ENCODE peak calls at places on chromosome 2, in ten cellular contexts. N is tibial nerve, M is aorta, F is left ventricle myocardium inferior, D is heart left ventricle, V is adrenal gland, W is fibroblast of lung, O is cardiac muscle cell, C is IMR-90, A is testis. E is an unnamed sample. For H3K4me1, the result is how much of the 10 kb centered on the place peaks cover.

GRCh38 chr2:72149556-72150156 is 2.0 kb upstream of the CYP26B1 start:
- DNase-seq in M (peak), D (peak), A (no peak), F (peak), C (peak), O (peak), N (no peak), V (no peak), W (no peak), E (no peak)

GRCh38 chr2:217903859-217904613 is 98.8 kb downstream of the TNS1 start:
- DNase-seq in O (no peak), W (peak), V (peak), N (peak), F (peak), M (peak), D (peak), C (peak), A (peak), E (no peak)

GRCh38 chr2:144552821-144553220 is 32.9 kb upstream of the ZEB2 start:
- DNase-seq in A (no peak), V (no peak), O (no peak), N (no peak), C (no peak), W (no peak), M (no peak), D (no peak), F (no peak), E (no peak)

GRCh38 chr2:103789716-103790085 is 1027.9 kb downstream of the TMEM182 start:
- DNase-seq in W (no peak), O (no peak), F (no peak), V (no peak), C (no peak), D (no peak), M (no peak), A (no peak), N (no peak), E (no peak)

GRCh38 chr2:44602446-44602845 is 240.7 kb downstream of the CAMKMT start:
- DNase-seq in A (no peak), O (no peak), C (no peak), D (no peak), N (no peak), F (no peak), W (no peak), V (no peak), M (no peak), E (no peak)

GRCh38 chr2:55550368-55551102 is 31.0 kb downstream of the CFAP36 start:
- DNase-seq in V (no peak), N (no peak), O (no peak), A (no peak), F (no peak), D (no peak), W (peak), C (peak), M (no peak), E (no peak)

GRCh38 chr2:95346738-95347671 is 49.9 kb downstream of the KCNIP3 start:
- DNase-seq in V (peak), C (no peak), F (peak), N (no peak), O (peak), A (peak), W (peak), D (no peak), M (peak), E (no peak)

GRCh38 chr2:144183744-144184143 is 336.2 kb downstream of the ZEB2 start:
- DNase-seq in D (no peak), C (peak), W (peak), N (no peak), A (no peak), M (no peak), V (no peak), O (no peak), F (no peak), E (peak)

GRCh38 chr2:2188344-2189111 is 142.5 kb downstream of the MYT1L start:
- DNase-seq in N (no peak), C (no peak), A (no peak), F (no peak), M (no peak), D (no peak), V (no peak), W (no peak), O (no peak), E (no peak)

GRCh38 chr2:18924905-18925691 is 335.7 kb upstream of the NT5C1B start:
- DNase-seq in N (no peak), D (no peak), F (no peak), C (peak), O (no peak), M (no peak), A (no peak), V (no peak), W (peak), E (no peak)

GRCh38 chr2:103815732-103816131 is 1038.2 kb upstream of the POU3F3 start:
- DNase-seq in M (no peak), N (no peak), V (no peak), W (no peak), C (no peak), F (no peak), A (no peak), D (no peak), O (no peak), E (no peak)

GRCh38 chr2:172442072-172442895 is 14.9 kb downstream of the ITGA6 start:
- DNase-seq in M (no peak), W (peak), F (no peak), C (peak), V (peak), N (no peak), A (no peak), D (no peak), O (no peak), E (no peak)

GRCh38 chr2:144448389-144449027 is 71.4 kb downstream of the ZEB2 start:
- DNase-seq in V (no peak), F (no peak), O (no peak), N (no peak), A (no peak), C (no peak), W (no peak), M (no peak), D (no peak), E (no peak)

GRCh38 chr2:217950401-217950871 is 52.4 kb downstream of the TNS1 start:
- DNase-seq in F (no peak), W (no peak), V (peak), M (peak), C (no peak), A (no peak), N (peak), O (no peak), D (peak), E (no peak)

GRCh38 chr2:47080888-47081301 is 74.2 kb downstream of the STPG4 start:
- DNase-seq in V (no peak), D (no peak), A (no peak), O (no peak), C (no peak), W (no peak), F (no peak), M (no peak), N (no peak), E (no peak)

GRCh38 chr2:96940991-96941775 is 45.2 kb downstream of the FAM178B start:
- DNase-seq in A (no peak), N (no peak), O (no peak), C (no peak), V (no peak), F (no peak), W (no peak), M (no peak), D (no peak), E (no peak)

GRCh38 chr2:106065983-106066826 is 127.9 kb downstream of the UXS1 start:
- DNase-seq in N (no peak), W (no peak), A (no peak), D (no peak), O (peak), M (no peak), V (no peak), C (no peak), F (no peak), E (no peak)

GRCh38 chr2:171289938-171290480 is 129.3 kb upstream of the TLK1 start:
- DNase-seq in A (no peak), V (no peak), F (no peak), M (no peak), N (no peak), O (no peak), D (no peak), W (no peak), C (peak), E (no peak)

GRCh38 chr2:54074636-54075341 is 40.6 kb upstream of the ACYP2 start:
- DNase-seq in V (no peak), C (peak), A (no peak), O (no peak), D (no peak), N (no peak), W (no peak), F (no peak), M (no peak), E (no peak)

GRCh38 chr2:15579641-15580040 is 12.0 kb upstream of the DDX1 start:
- DNase-seq in M (no peak), C (peak), A (no peak), O (no peak), W (no peak), D (no peak), N (no peak), F (no peak), V (no peak), E (no peak)

GRCh38 chr2:60957643-60958042 is 59.9 kb upstream of the PEX13 start:
- DNase-seq in F (no peak), W (no peak), N (no peak), D (no peak), V (no peak), C (no peak), O (no peak), A (no peak), M (no peak), E (no peak)
- H3K27ac ChIP-seq in F (no peak), W (no peak), N (no peak), D (no peak), V (no peak), C (no peak), O (no peak), A (no peak), M (no peak), E (no peak)

GRCh38 chr2:68643874-68644485 is 601 bp downstream of the PROKR1 start:
- DNase-seq in V (no peak), O (no peak), D (no peak), M (no peak), A (no peak), C (no peak), F (no peak), W (no peak), N (no peak), E (no peak)

GRCh38 chr2:68646303-68646702 is 2.9 kb downstream of the PROKR1 start:
- DNase-seq in M (no peak), A (no peak), O (no peak), D (no peak), C (no peak), W (no peak), N (no peak), V (no peak), F (no peak), E (no peak)

GRCh38 chr2:68645523-68645922 is 2.1 kb downstream of the PROKR1 start:
- DNase-seq in A (no peak), W (no peak), M (no peak), C (peak), N (no peak), V (no peak), F (no peak), D (no peak), O (no peak), E (no peak)

DNA sequence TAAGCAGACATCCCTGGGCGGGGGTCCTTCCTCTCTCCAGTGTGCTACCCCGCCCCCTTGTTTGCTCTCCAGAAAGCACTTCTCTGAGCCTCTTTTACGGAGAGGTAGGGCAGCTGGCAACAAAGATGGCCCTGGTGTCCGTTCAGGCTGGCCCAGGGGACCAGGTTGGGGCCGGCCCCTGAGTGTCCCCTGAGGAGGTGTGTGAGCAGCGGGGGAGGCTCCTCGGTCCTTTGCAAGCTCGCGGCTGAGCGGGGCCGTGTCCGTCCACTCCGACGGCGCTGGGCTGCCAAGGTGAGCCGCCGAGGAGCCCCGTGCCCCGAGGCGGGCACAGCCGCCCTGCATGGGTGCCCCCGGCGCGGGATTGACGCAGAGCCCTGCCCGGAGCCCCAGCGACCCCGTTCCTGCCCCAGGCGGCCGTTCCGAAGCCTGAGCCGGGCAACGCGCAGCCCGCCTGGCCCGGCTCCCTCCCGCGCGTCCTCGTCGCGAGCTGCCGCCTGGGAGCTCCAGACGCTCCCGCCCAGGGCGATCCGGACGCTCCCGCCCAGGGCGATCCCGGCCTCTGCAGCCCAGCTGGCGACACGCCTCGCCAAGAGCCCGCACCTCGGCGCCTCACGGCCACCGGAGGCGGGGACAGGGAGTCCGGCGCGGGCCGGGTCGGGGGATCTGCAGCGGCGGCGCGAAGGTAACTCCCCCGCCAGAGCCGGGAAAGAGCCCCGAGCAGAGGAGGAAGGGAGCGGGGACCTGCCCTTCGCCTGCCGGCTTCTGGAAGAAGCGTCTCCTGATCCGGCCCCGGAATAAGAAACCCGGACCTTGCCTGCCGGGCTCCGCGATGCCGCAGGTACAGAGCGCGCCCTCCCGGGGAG is at the start of gene PROKR1:
- DNase-seq in N (no peak), M (peak), C (no peak), O (peak), F (peak), D (peak), A (peak), V (peak), W (no peak), E (no peak)
- H3K4me3 ChIP-seq in N (peak), M (no peak), C (peak), O (peak), F (peak), D (peak), A (peak), V (peak), W (peak), E (no peak)

DNA sequence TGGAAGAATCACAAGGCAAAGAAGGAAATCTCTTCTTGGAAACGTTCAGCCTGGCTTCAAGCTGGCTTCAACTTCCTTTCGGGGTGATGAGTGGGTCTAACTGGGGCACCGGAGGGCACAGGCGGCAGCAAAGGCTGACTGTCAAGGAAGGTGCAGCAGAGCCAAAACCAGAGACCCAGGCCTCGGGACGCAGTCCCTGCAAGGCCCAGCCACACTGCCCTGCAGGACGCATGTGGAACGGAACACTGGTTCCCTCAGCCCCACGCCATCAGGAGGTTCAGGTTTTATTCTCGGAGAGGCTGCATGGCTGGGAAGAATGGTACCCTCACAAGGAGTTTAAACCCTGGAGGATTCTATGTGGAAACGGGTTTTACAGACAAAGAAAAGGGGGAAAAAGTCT is 165.5 kb downstream of the HDAC4 start:
- DNase-seq in M (no peak), O (no peak), N (no peak), F (no peak), V (no peak), D (no peak), A (no peak), C (no peak), W (no peak), E (no peak)
- H3K4me1 ChIP-seq in M (under half), O (under half), N (under half), F (under half), V (under half), D (under half), A (under half), C (under half), W (under half), E (under half)

GRCh38 chr2:66523990-66524389 is 89.1 kb downstream of the MEIS1 start:
- DNase-seq in M (no peak), W (no peak), V (no peak), A (no peak), C (no peak), N (no peak), O (no peak), D (no peak), F (no peak), E (no peak)

GRCh38 chr2:66525609-66526008 is 90.7 kb downstream of the MEIS1 start:
- DNase-seq in M (no peak), C (no peak), N (no peak), W (no peak), V (no peak), A (no peak), D (no peak), O (peak), F (no peak), E (no peak)

GRCh38 chr2:66521459-66521858 is 86.5 kb downstream of the MEIS1 start:
- DNase-seq in M (no peak), O (no peak), C (no peak), A (no peak), W (no peak), V (no peak), N (no peak), D (no peak), F (no peak), E (no peak)

GRCh38 chr2:66526171-66526570 is 91.2 kb downstream of the MEIS1 start:
- DNase-seq in D (peak), W (no peak), M (no peak), F (peak), C (no peak), V (peak), O (peak), A (no peak), N (no peak), E (no peak)

DNA sequence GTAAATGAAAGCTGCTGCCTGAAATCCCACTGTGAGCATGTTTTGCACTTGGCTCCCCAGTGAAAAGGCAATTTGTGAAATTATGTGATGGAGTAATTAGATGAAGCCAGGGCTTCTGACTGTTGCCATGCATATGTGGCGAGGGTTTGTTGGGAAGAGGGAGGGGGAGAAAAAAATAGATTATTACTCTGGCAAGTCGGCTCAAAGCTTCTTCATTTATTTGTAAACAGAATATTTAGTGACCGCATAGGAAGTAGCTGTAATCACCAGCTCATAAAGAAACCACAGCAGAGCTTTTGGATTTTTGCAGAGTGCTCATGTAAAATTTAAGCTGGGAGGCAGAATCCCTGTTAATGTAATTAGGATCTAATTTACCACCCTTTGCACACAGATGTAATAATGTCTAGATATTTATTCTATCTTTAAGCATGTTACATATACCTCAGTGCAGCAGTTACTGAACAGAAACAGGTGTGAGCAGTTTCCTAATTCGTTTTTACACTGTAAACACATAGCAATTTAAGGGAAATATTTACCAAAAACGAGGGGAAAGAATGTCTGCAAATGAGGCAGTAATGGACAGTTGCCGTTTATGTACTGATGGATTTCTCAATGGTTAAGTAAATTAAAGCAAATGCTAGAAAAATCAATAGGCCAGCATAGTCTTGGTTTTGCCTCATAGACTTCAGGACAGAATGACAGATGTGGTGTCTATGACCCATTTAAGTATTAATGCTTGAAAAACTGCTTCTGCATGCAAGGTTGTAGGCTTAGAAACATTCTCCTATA is 87.9 kb downstream of the MEIS1 start:
- DNase-seq in C (no peak), O (no peak), A (no peak), N (no peak), D (no peak), F (no peak), M (no peak), W (no peak), V (no peak), E (no peak)
- H3K27ac ChIP-seq in C (no peak), O (peak), A (no peak), N (no peak), D (peak), F (no peak), M (no peak), W (no peak), V (no peak), E (no peak)

GRCh38 chr2:216057688-216058193 is 23.9 kb downstream of the PECR start:
- DNase-seq in C (peak), M (no peak), A (no peak), D (no peak), W (no peak), N (no peak), F (no peak), O (no peak), V (no peak), E (peak)
- H3K4me3 ChIP-seq in C (no peak), M (no peak), A (no peak), D (no peak), W (no peak), N (peak), F (no peak), O (no peak), V (no peak), E (peak)

GRCh38 chr2:177237932-177238331 is 25.3 kb downstream of the HNRNPA3 start:
- DNase-seq in O (no peak), C (no peak), V (no peak), W (no peak), D (no peak), A (no peak), F (no peak), N (no peak), M (no peak), E (no peak)
- H3K4me1 ChIP-seq in O (under half), C (under half), V (half or more), W (under half), D (half or more), A (half or more), F (half or more), N (half or more), M (under half), E (half or more)

GRCh38 chr2:207226671-207227061 is 60.9 kb upstream of the KLF7 start:
- DNase-seq in D (no peak), N (no peak), O (no peak), M (no peak), A (no peak), W (no peak), F (no peak), V (no peak), C (no peak), E (no peak)

GRCh38 chr2:207226243-207226642 is 60.5 kb upstream of the KLF7 start:
- DNase-seq in M (no peak), A (no peak), O (no peak), V (peak), F (no peak), C (peak), D (no peak), N (no peak), W (no peak), E (no peak)

GRCh38 chr2:207229161-207229560 is 63.4 kb upstream of the KLF7 start:
- DNase-seq in N (no peak), O (no peak), A (no peak), C (no peak), M (no peak), W (no peak), V (no peak), F (no peak), D (no peak), E (no peak)

GRCh38 chr2:207227062-207227748 is 61.5 kb upstream of the KLF7 start:
- DNase-seq in V (peak), O (peak), F (peak), N (no peak), W (peak), C (peak), M (no peak), A (peak), D (peak), E (no peak)

DNA sequence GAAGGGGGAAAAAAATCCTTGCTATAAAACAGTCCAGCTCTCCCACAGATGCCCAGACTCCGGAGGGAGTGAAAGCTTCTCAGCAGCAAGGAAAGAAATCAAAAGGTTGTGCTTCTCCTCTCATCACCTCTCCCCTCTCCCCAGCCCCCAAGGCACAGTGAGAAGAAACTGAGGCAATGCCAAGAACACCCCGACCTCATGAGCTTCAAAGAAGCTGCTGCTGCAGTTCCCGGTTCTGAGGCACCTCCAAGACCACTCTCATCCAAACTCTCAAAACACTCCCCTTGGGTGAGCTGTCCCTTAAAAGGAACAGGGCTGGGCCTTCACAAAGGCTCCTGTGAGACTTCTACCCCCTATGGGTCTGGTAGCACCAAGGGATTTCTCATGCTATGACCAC is 62.0 kb upstream of the KLF7 start:
- DNase-seq in C (no peak), W (no peak), V (no peak), N (no peak), A (no peak), M (no peak), D (no peak), O (no peak), F (no peak), E (no peak)
- H3K27ac ChIP-seq in C (no peak), W (no peak), V (no peak), N (no peak), A (peak), M (no peak), D (peak), O (no peak), F (peak), E (no peak)

GRCh38 chr2:230956827-230957755 is 32.0 kb upstream of the GPR55 start:
- DNase-seq in M (peak), O (peak), F (peak), A (peak), W (peak), C (peak), V (peak), N (no peak), D (no peak), E (peak)
- H3K4me3 ChIP-seq in M (no peak), O (peak), F (peak), A (peak), W (peak), C (peak), V (peak), N (peak), D (peak), E (peak)

E was measured in CD8-positive, alpha-beta memory T cell.